ENCODE peak calls at places on chromosomes 12 and 14, in five cellular contexts. One of them, this sample, is unnamed.

GRCh38 chr14:103521438-103521961 is 1.1 kb downstream of the CKB start:
- DNase-seq in SK-N-SH: peak
- DNase-seq in HepG2: no peak
- DNase-seq in GM12878: no peak
- DNase-seq in K562: peak
- DNase-seq in this sample: no peak

GRCh38 chr14:82366803-82367202 is 833.1 kb upstream of the SEL1L start:
- DNase-seq in GM12878: no peak
- DNase-seq in HepG2: no peak
- DNase-seq in K562: no peak
- DNase-seq in SK-N-SH: no peak
- DNase-seq in this sample: no peak

GRCh38 chr12:51837286-51837685 is 11.2 kb downstream of the FIGNL2 start:
- DNase-seq in K562: no peak
- DNase-seq in SK-N-SH: peak
- DNase-seq in HepG2: no peak
- DNase-seq in GM12878: no peak
- DNase-seq in this sample: no peak

GRCh38 chr12:55017421-55017820 is 2.4 kb upstream of the NEUROD4 start:
- DNase-seq in K562: no peak
- DNase-seq in SK-N-SH: no peak
- DNase-seq in GM12878: no peak
- DNase-seq in HepG2: no peak
- DNase-seq in this sample: no peak

GRCh38 chr14:89616425-89617141 is 199.6 kb upstream of the FOXN3 start:
- DNase-seq in GM12878: no peak
- DNase-seq in K562: no peak
- DNase-seq in HepG2: peak
- DNase-seq in SK-N-SH: peak
- DNase-seq in this sample: no peak

GRCh38 chr12:70559390-70559789 is 77.8 kb downstream of the PTPRB start:
- DNase-seq in GM12878: no peak
- DNase-seq in SK-N-SH: no peak
- DNase-seq in HepG2: no peak
- DNase-seq in K562: no peak
- DNase-seq in this sample: no peak

GRCh38 chr12:40107803-40108620 is 2.1 kb upstream of the SLC2A13 start:
- DNase-seq in GM12878: no peak
- DNase-seq in HepG2: no peak
- DNase-seq in SK-N-SH: no peak
- DNase-seq in K562: no peak
- DNase-seq in this sample: no peak

GRCh38 chr14:100761481-100761880 is 34.8 kb downstream of the DLK1 start:
- DNase-seq in GM12878: no peak
- DNase-seq in HepG2: no peak
- DNase-seq in SK-N-SH: no peak
- DNase-seq in K562: no peak
- DNase-seq in this sample: peak

GRCh38 chr12:63845726-63846125 is 1.2 kb downstream of the SRGAP1 start:
- DNase-seq in GM12878: no peak
- DNase-seq in HepG2: peak
- DNase-seq in SK-N-SH: peak
- DNase-seq in K562: no peak
- DNase-seq in this sample: no peak

GRCh38 chr14:47044841-47045240 is 393.3 kb upstream of the RPL10L start:
- DNase-seq in SK-N-SH: no peak
- DNase-seq in GM12878: no peak
- DNase-seq in K562: no peak
- DNase-seq in HepG2: no peak
- DNase-seq in this sample: no peak

GRCh38 chr12:32583535-32583934 is 95.6 kb upstream of the DNM1L start:
- DNase-seq in GM12878: no peak
- DNase-seq in SK-N-SH: no peak
- DNase-seq in K562: no peak
- DNase-seq in HepG2: no peak
- DNase-seq in this sample: no peak

GRCh38 chr14:59918824-59919581 is 941 bp upstream of the LRRC9 start:
- DNase-seq in K562: peak
- DNase-seq in GM12878: no peak
- DNase-seq in SK-N-SH: peak
- DNase-seq in HepG2: peak
- DNase-seq in this sample: peak

GRCh38 chr12:122111070-122111750 is 32.7 kb downstream of the MLXIP start:
- DNase-seq in K562: no peak
- DNase-seq in SK-N-SH: no peak
- DNase-seq in GM12878: no peak
- DNase-seq in HepG2: no peak
- DNase-seq in this sample: peak

GRCh38 chr14:31990959-31991541 is 86.1 kb upstream of the ARHGAP5 start:
- DNase-seq in SK-N-SH: no peak
- DNase-seq in HepG2: peak
- DNase-seq in K562: no peak
- DNase-seq in GM12878: no peak
- DNase-seq in this sample: no peak

GRCh38 chr14:24098927-24099813 is 5.1 kb downstream of the PCK2 start:
- DNase-seq in GM12878: no peak
- DNase-seq in SK-N-SH: no peak
- DNase-seq in K562: no peak
- DNase-seq in HepG2: no peak
- DNase-seq in this sample: no peak

GRCh38 chr12:81284137-81284536 is 206.3 kb downstream of the ACSS3 start:
- DNase-seq in SK-N-SH: no peak
- DNase-seq in GM12878: no peak
- DNase-seq in K562: no peak
- DNase-seq in HepG2: no peak
- DNase-seq in this sample: no peak

GRCh38 chr12:9066755-9067433 is 48.8 kb downstream of the A2M start:
- DNase-seq in GM12878: no peak
- DNase-seq in SK-N-SH: no peak
- DNase-seq in HepG2: no peak
- DNase-seq in K562: no peak
- DNase-seq in this sample: no peak

GRCh38 chr12:57793920-57794319 is 11.3 kb downstream of the TSFM start:
- DNase-seq in HepG2: no peak
- DNase-seq in K562: no peak
- DNase-seq in GM12878: no peak
- DNase-seq in SK-N-SH: no peak
- DNase-seq in this sample: no peak

GRCh38 chr12:112112423-112113132 is 4.0 kb upstream of the NAA25 start:
- DNase-seq in SK-N-SH: no peak
- DNase-seq in HepG2: no peak
- DNase-seq in K562: no peak
- DNase-seq in GM12878: no peak
- DNase-seq in this sample: peak

GRCh38 chr14:69711471-69712216 is 55.3 kb upstream of the SRSF5 start:
- DNase-seq in SK-N-SH: no peak
- DNase-seq in GM12878: no peak
- DNase-seq in HepG2: no peak
- DNase-seq in K562: no peak
- DNase-seq in this sample: no peak

GRCh38 chr12:110338754-110339153 is 57.7 kb downstream of the ATP2A2 start:
- DNase-seq in K562: peak
- DNase-seq in SK-N-SH: peak
- DNase-seq in HepG2: no peak
- DNase-seq in GM12878: no peak
- DNase-seq in this sample: peak

GRCh38 chr14:94386085-94387031 is 2.0 kb downstream of the SERPINA1 start:
- DNase-seq in HepG2: no peak
- DNase-seq in K562: no peak
- DNase-seq in GM12878: no peak
- DNase-seq in SK-N-SH: no peak
- DNase-seq in this sample: no peak

GRCh38 chr14:23060536-23061260 is 3.4 kb upstream of the CDH24 start:
- DNase-seq in HepG2: no peak
- DNase-seq in K562: no peak
- DNase-seq in GM12878: no peak
- DNase-seq in SK-N-SH: no peak
- DNase-seq in this sample: no peak

GRCh38 chr14:32134448-32135070 is 57.5 kb downstream of the ARHGAP5 start:
- DNase-seq in GM12878: no peak
- DNase-seq in SK-N-SH: no peak
- DNase-seq in K562: no peak
- DNase-seq in HepG2: no peak
- DNase-seq in this sample: no peak

GRCh38 chr14:55577229-55577628 is 2.8 kb upstream of the KTN1 start:
- DNase-seq in GM12878: no peak
- DNase-seq in K562: no peak
- DNase-seq in HepG2: no peak
- DNase-seq in SK-N-SH: no peak
- DNase-seq in this sample: no peak

GRCh38 chr14:100611811-100612480 is 24.7 kb upstream of the BEGAIN start:
- DNase-seq in HepG2: no peak
- DNase-seq in K562: no peak
- DNase-seq in GM12878: no peak
- DNase-seq in SK-N-SH: peak
- DNase-seq in this sample: no peak

GRCh38 chr12:94245984-94246383 is 97.6 kb downstream of the PLXNC1 start:
- DNase-seq in K562: no peak
- DNase-seq in SK-N-SH: no peak
- DNase-seq in HepG2: no peak
- DNase-seq in GM12878: no peak
- DNase-seq in this sample: no peak

GRCh38 chr12:40691913-40692616 is at the start of gene CNTN1:
- DNase-seq in HepG2: no peak
- DNase-seq in SK-N-SH: peak
- DNase-seq in GM12878: no peak
- DNase-seq in K562: peak
- DNase-seq in this sample: peak

GRCh38 chr12:99935608-99936007 is 49.1 kb downstream of the ANKS1B start:
- DNase-seq in GM12878: no peak
- DNase-seq in HepG2: no peak
- DNase-seq in SK-N-SH: no peak
- DNase-seq in K562: no peak
- DNase-seq in this sample: no peak

GRCh38 chr12:102955926-102956737 is 1.3 kb upstream of the ASCL1 start:
- DNase-seq in K562: no peak
- DNase-seq in HepG2: no peak
- DNase-seq in GM12878: no peak
- DNase-seq in SK-N-SH: peak
- DNase-seq in this sample: no peak

GRCh38 chr12:102954143-102954542 is 3.3 kb upstream of the ASCL1 start:
- DNase-seq in HepG2: no peak
- DNase-seq in K562: no peak
- DNase-seq in GM12878: no peak
- DNase-seq in SK-N-SH: no peak
- DNase-seq in this sample: no peak

GRCh38 chr12:102950107-102950949 is 7.1 kb upstream of the ASCL1 start:
- DNase-seq in HepG2: peak
- DNase-seq in K562: no peak
- DNase-seq in SK-N-SH: no peak
- DNase-seq in GM12878: no peak
- DNase-seq in this sample: no peak

GRCh38 chr12:102950950-102951490 is 6.5 kb upstream of the ASCL1 start:
- DNase-seq in K562: no peak
- DNase-seq in GM12878: no peak
- DNase-seq in SK-N-SH: no peak
- DNase-seq in HepG2: no peak
- DNase-seq in this sample: no peak

GRCh38 chr12:102953221-102953620 is 4.3 kb upstream of the ASCL1 start:
- DNase-seq in HepG2: no peak
- DNase-seq in SK-N-SH: no peak
- DNase-seq in GM12878: no peak
- DNase-seq in K562: no peak
- DNase-seq in this sample: no peak
- TF ChIP-seq ZBTB33 in HepG2: no peak
- TF ChIP-seq ZBTB33 in SK-N-SH: no peak
- TF ChIP-seq ZBTB33 in GM12878: no peak
- TF ChIP-seq ZBTB33 in K562: no peak
- TF ChIP-seq ZBTB33 in this sample: no peak

GRCh38 chr12:75360920-75361319 is 26.4 kb downstream of the GLIPR1L1 start:
- DNase-seq in HepG2: no peak
- DNase-seq in GM12878: peak
- DNase-seq in SK-N-SH: no peak
- DNase-seq in K562: no peak
- DNase-seq in this sample: no peak

GRCh38 chr12:75361408-75361807 is 26.9 kb downstream of the GLIPR1L1 start:
- DNase-seq in SK-N-SH: no peak
- DNase-seq in HepG2: no peak
- DNase-seq in K562: no peak
- DNase-seq in GM12878: no peak
- DNase-seq in this sample: no peak

GRCh38 chr12:75366629-75367028 is 24.3 kb upstream of the GLIPR1L2 start:
- DNase-seq in K562: no peak
- DNase-seq in SK-N-SH: no peak
- DNase-seq in GM12878: no peak
- DNase-seq in HepG2: no peak
- DNase-seq in this sample: no peak

DNA sequence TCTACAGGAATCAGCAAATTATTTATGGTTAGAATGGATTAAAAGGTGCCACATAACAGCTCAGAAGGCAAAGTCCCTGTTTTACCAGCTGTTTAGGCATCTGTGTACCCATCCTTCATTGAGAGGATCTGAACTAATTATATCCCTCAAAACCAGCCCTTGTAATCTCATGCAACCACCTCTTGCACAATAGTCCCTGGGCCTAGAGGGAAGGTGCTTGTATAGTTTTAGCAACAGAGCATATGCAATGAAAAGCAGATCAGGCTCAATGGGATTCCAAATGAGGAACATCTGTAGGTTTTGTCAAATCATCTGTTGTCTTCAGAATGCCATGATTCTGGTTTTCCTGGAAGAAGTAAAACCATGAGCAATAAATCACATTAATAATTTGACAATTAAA is 26.0 kb upstream of the GLIPR1L2 start:
- DNase-seq in HepG2: no peak
- DNase-seq in SK-N-SH: no peak
- DNase-seq in K562: no peak
- DNase-seq in GM12878: no peak
- DNase-seq in this sample: no peak
- TF ChIP-seq ZBTB33 in HepG2: no peak
- TF ChIP-seq ZBTB33 in SK-N-SH: no peak
- TF ChIP-seq ZBTB33 in K562: no peak
- TF ChIP-seq ZBTB33 in GM12878: no peak
- TF ChIP-seq ZBTB33 in this sample: no peak

DNA sequence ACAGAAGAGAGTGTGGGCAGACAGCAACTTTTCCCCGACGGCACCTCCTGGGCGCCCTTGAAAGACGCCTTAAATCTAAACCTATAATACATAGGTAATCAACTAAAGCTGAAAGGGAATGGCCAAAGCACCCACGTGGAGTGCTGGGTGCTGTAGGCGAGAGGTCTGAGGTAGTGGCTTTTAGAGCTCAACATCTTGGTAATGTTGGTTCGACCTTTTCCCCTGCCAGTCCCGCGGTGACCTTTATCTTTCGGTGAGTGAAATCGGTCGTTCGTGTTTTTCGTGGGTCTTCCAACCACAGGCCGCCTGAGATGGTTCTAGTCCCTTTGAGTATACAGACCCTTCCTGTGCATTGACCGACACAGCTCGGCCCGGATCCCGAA is 9.1 kb downstream of the OR6S1 start:
- DNase-seq in K562: no peak
- DNase-seq in GM12878: no peak
- DNase-seq in SK-N-SH: no peak
- DNase-seq in HepG2: no peak
- DNase-seq in this sample: no peak
- TF ChIP-seq ZBTB33 in K562: no peak
- TF ChIP-seq ZBTB33 in GM12878: no peak
- TF ChIP-seq ZBTB33 in SK-N-SH: no peak
- TF ChIP-seq ZBTB33 in HepG2: no peak
- TF ChIP-seq ZBTB33 in this sample: no peak

GRCh38 chr12:10366875-10367274 is 23.0 kb downstream of the KLRK1 start:
- DNase-seq in GM12878: no peak
- DNase-seq in SK-N-SH: no peak
- DNase-seq in HepG2: peak
- DNase-seq in K562: no peak
- DNase-seq in this sample: no peak
- TF ChIP-seq ZBTB33 in GM12878: no peak
- TF ChIP-seq ZBTB33 in SK-N-SH: no peak
- TF ChIP-seq ZBTB33 in HepG2: no peak
- TF ChIP-seq ZBTB33 in K562: no peak
- TF ChIP-seq ZBTB33 in this sample: no peak